ENCODE peak calls at places on chromosomes 5 and 9, in six cellular contexts. A is T-cell; R is OCI-LY7; Y is stimulated activated CD4-positive, alpha-beta T cell treated with anti-CD3 and anti-CD28 coated beads, Interleukin-12 subunit alpha, Interleukin-12 subunit beta, amount 100 ng/mL, for 48 hours; Q is glomerular endothelial cell; U is neural progenitor cell. P is an unnamed sample.

GRCh38 chr5:99019812-99020697 is 91.2 kb upstream of the CHD1 start:
- DNase-seq in Q (peak; percentile 80), A (no peak), R (no peak), U (no peak), Y (no peak), P (no peak)

GRCh38 chr5:149646564-149646963 is 65.3 kb downstream of the ARHGEF37 start:
- DNase-seq in Q (no peak), R (peak; percentile 83), Y (no peak), U (no peak), A (peak; percentile 39), P (no peak)

GRCh38 chr5:56951131-56951945 is 585 bp downstream of the MIER3 start:
- DNase-seq in Y (peak; percentile 0), A (peak; percentile 3), U (peak; percentile 84), Q (no peak), R (peak; percentile 58), P (peak; percentile 52)

GRCh38 chr9:125407432-125407973 is 145.9 kb downstream of the GAPVD1 start:
- DNase-seq in R (no peak), Q (no peak), Y (no peak), A (no peak), U (no peak), P (no peak)

GRCh38 chr5:141758316-141758965 is 76.4 kb upstream of the ARAP3 start:
- DNase-seq in Q (no peak), U (peak; percentile 78), Y (no peak), R (no peak), A (no peak), P (peak; percentile 64)

GRCh38 chr9:137441289-137441934 is at the start of gene ENTPD8:
- DNase-seq in A (no peak), Y (no peak), U (peak; percentile 87), Q (no peak), R (no peak), P (peak; percentile 90)

GRCh38 chr5:124052201-124052600 is 540.2 kb downstream of the CSNK1G3 start:
- DNase-seq in Q (no peak), R (no peak), A (no peak), Y (no peak), U (peak; percentile 64), P (no peak)

GRCh38 chr5:142108432-142109355 is at the start of gene NDFIP1:
- DNase-seq in A (peak; percentile 84), Y (peak; percentile 74), U (peak; percentile 93), Q (no peak), R (peak; percentile 79), P (peak; percentile 84)

GRCh38 chr9:31320507-31320906 is 1063.9 kb upstream of the ACO1 start:
- DNase-seq in A (no peak), Y (no peak), U (no peak), R (no peak), Q (no peak), P (no peak)

GRCh38 chr5:58407042-58407709 is 52.7 kb downstream of the PLK2 start:
- DNase-seq in U (no peak), Y (no peak), Q (no peak), R (no peak), A (no peak), P (no peak)

GRCh38 chr5:114360816-114361723 is 800 bp upstream of the KCNN2 start:
- DNase-seq in Y (no peak), A (no peak), R (no peak), U (peak; percentile 93), Q (no peak), P (peak; percentile 89)

GRCh38 chr9:28805197-28805596 is 1231.9 kb upstream of the C9orf72 start:
- DNase-seq in Y (no peak), U (no peak), Q (no peak), A (no peak), R (no peak), P (no peak)

GRCh38 chr5:67233075-67233474 is 36.5 kb upstream of the CD180 start:
- DNase-seq in A (no peak), Q (no peak), U (no peak), R (no peak), Y (no peak), P (no peak)

GRCh38 chr5:107289030-107289714 is 381.6 kb downstream of the EFNA5 start:
- DNase-seq in U (no peak), A (no peak), Q (no peak), Y (no peak), R (no peak), P (no peak)

GRCh38 chr9:10265102-10265708 is 347.6 kb downstream of the PTPRD start:
- DNase-seq in Q (peak; percentile 77), A (no peak), U (no peak), R (no peak), Y (no peak), P (no peak)

GRCh38 chr5:1985781-1986180 is 103.1 kb upstream of the IRX4 start:
- DNase-seq in U (no peak), R (no peak), Q (no peak), Y (no peak), A (no peak), P (no peak)

GRCh38 chr5:178941361-178941760 is 363 bp downstream of the ZNF454 start:
- DNase-seq in U (no peak), R (no peak), A (no peak), Y (no peak), Q (no peak), P (no peak)

GRCh38 chr5:81717221-81717620 is 33.7 kb downstream of the SSBP2 start:
- DNase-seq in A (no peak), Y (no peak), R (no peak), U (no peak), Q (no peak), P (no peak)

GRCh38 chr9:70021026-70021571 is 22.5 kb upstream of the MAMDC2 start:
- DNase-seq in A (no peak), Y (no peak), U (no peak), R (no peak), Q (peak; percentile 25), P (no peak)

GRCh38 chr9:35791321-35791921 is at the start of gene NPR2:
- DNase-seq in A (no peak), Q (no peak), Y (no peak), R (no peak), U (peak; percentile 79), P (peak; percentile 49)

GRCh38 chr5:1502046-1502736 is 21.6 kb downstream of the LPCAT1 start:
- DNase-seq in Q (no peak), R (peak; percentile 26), A (peak; percentile 71), Y (no peak), U (no peak), P (no peak)

GRCh38 chr9:124347968-124348358 is 67.3 kb downstream of the PSMB7 start:
- DNase-seq in Y (no peak), Q (no peak), R (no peak), U (no peak), A (no peak), P (no peak)

GRCh38 chr5:77670526-77670925 is 32.0 kb upstream of the OTP start:
- DNase-seq in Q (no peak), R (no peak), Y (no peak), A (no peak), U (no peak), P (no peak)

GRCh38 chr5:73596705-73597328 is 29.2 kb upstream of the ARHGEF28 start:
- DNase-seq in U (peak; percentile 81), A (no peak), Y (no peak), R (peak; percentile 38), Q (no peak), P (peak; percentile 29)

P was measured in WTC11.